ENCODE peak calls at places on chromosomes 2 and 18, in eight cellular contexts. One of them, this sample, is unnamed.
A peak's percentile ranks its signal among the peaks of the same experiment; 100 is the strongest.

GRCh38 chr2:20186078-20186854 is 38.7 kb downstream of the SDC1 start:
- DNase-seq in fibroblast of pulmonary artery: no peak
- DNase-seq in activated T-helper 9 cell treated with anti-CD3 and anti-CD28 coated beads, Interleukin-2, amount 50 U/mL, for 16 hours: no peak
- DNase-seq in foreskin fibroblast: peak; percentile 37
- DNase-seq in EL: peak; percentile 41
- DNase-seq in ACHN: peak; percentile 94
- DNase-seq in ovary: no peak
- DNase-seq in AG08396: no peak
- DNase-seq in this sample: no peak

GRCh38 chr2:202718614-202719013 is 83.8 kb downstream of the FAM117B start:
- DNase-seq in ACHN: peak; percentile 86
- DNase-seq in AG08396: peak; percentile 45
- DNase-seq in activated T-helper 9 cell treated with anti-CD3 and anti-CD28 coated beads, Interleukin-2, amount 50 U/mL, for 16 hours: no peak
- DNase-seq in fibroblast of pulmonary artery: peak; percentile 28
- DNase-seq in ovary: no peak
- DNase-seq in foreskin fibroblast: peak; percentile 60
- DNase-seq in EL: peak; percentile 84
- DNase-seq in this sample: no peak

GRCh38 chr18:60865801-60866200 is 467.4 kb upstream of the CDH20 start:
- DNase-seq in fibroblast of pulmonary artery: peak; percentile 2
- DNase-seq in ovary: no peak
- DNase-seq in ACHN: no peak
- DNase-seq in AG08396: no peak
- DNase-seq in foreskin fibroblast: no peak
- DNase-seq in activated T-helper 9 cell treated with anti-CD3 and anti-CD28 coated beads, Interleukin-2, amount 50 U/mL, for 16 hours: no peak
- DNase-seq in EL: no peak
- DNase-seq in this sample: no peak

GRCh38 chr2:201879986-201880385 is 73.6 kb downstream of the CDK15 start:
- DNase-seq in ACHN: no peak
- DNase-seq in EL: peak; percentile 5
- DNase-seq in foreskin fibroblast: peak; percentile 34
- DNase-seq in fibroblast of pulmonary artery: no peak
- DNase-seq in AG08396: no peak
- DNase-seq in ovary: no peak
- DNase-seq in activated T-helper 9 cell treated with anti-CD3 and anti-CD28 coated beads, Interleukin-2, amount 50 U/mL, for 16 hours: no peak
- DNase-seq in this sample: no peak

GRCh38 chr2:164438490-164439205 is 182.6 kb downstream of the GRB14 start:
- DNase-seq in ovary: no peak
- DNase-seq in foreskin fibroblast: no peak
- DNase-seq in AG08396: no peak
- DNase-seq in activated T-helper 9 cell treated with anti-CD3 and anti-CD28 coated beads, Interleukin-2, amount 50 U/mL, for 16 hours: no peak
- DNase-seq in fibroblast of pulmonary artery: no peak
- DNase-seq in ACHN: no peak
- DNase-seq in EL: no peak
- DNase-seq in this sample: no peak

GRCh38 chr2:160469164-160469563 is 24.4 kb downstream of the RBMS1 start:
- DNase-seq in EL: no peak
- DNase-seq in ovary: no peak
- DNase-seq in AG08396: no peak
- DNase-seq in activated T-helper 9 cell treated with anti-CD3 and anti-CD28 coated beads, Interleukin-2, amount 50 U/mL, for 16 hours: no peak
- DNase-seq in fibroblast of pulmonary artery: no peak
- DNase-seq in ACHN: no peak
- DNase-seq in foreskin fibroblast: no peak
- DNase-seq in this sample: no peak

GRCh38 chr2:148927010-148927409 is 52.0 kb downstream of the KIF5C start:
- DNase-seq in ACHN: no peak
- DNase-seq in AG08396: no peak
- DNase-seq in EL: no peak
- DNase-seq in foreskin fibroblast: no peak
- DNase-seq in ovary: no peak
- DNase-seq in activated T-helper 9 cell treated with anti-CD3 and anti-CD28 coated beads, Interleukin-2, amount 50 U/mL, for 16 hours: peak; percentile 2
- DNase-seq in fibroblast of pulmonary artery: no peak
- DNase-seq in this sample: peak; percentile 1

GRCh38 chr2:46356993-46357392 is 59.8 kb downstream of the EPAS1 start:
- DNase-seq in foreskin fibroblast: no peak
- DNase-seq in ACHN: no peak
- DNase-seq in AG08396: no peak
- DNase-seq in fibroblast of pulmonary artery: no peak
- DNase-seq in activated T-helper 9 cell treated with anti-CD3 and anti-CD28 coated beads, Interleukin-2, amount 50 U/mL, for 16 hours: no peak
- DNase-seq in ovary: no peak
- DNase-seq in EL: no peak
- DNase-seq in this sample: no peak

GRCh38 chr2:209817818-209818420 is 46.3 kb downstream of the UNC80 start:
- DNase-seq in fibroblast of pulmonary artery: no peak
- DNase-seq in EL: no peak
- DNase-seq in ACHN: no peak
- DNase-seq in AG08396: no peak
- DNase-seq in activated T-helper 9 cell treated with anti-CD3 and anti-CD28 coated beads, Interleukin-2, amount 50 U/mL, for 16 hours: no peak
- DNase-seq in foreskin fibroblast: no peak
- DNase-seq in ovary: no peak
- DNase-seq in this sample: no peak

GRCh38 chr2:233456934-233457333 is 102.6 kb downstream of the DGKD start:
- DNase-seq in ovary: no peak
- DNase-seq in foreskin fibroblast: no peak
- DNase-seq in fibroblast of pulmonary artery: no peak
- DNase-seq in EL: no peak
- DNase-seq in activated T-helper 9 cell treated with anti-CD3 and anti-CD28 coated beads, Interleukin-2, amount 50 U/mL, for 16 hours: no peak
- DNase-seq in AG08396: no peak
- DNase-seq in ACHN: no peak
- DNase-seq in this sample: no peak

GRCh38 chr2:18065264-18065663 is 186.8 kb downstream of the KCNS3 start:
- DNase-seq in AG08396: no peak
- DNase-seq in ovary: no peak
- DNase-seq in ACHN: no peak
- DNase-seq in activated T-helper 9 cell treated with anti-CD3 and anti-CD28 coated beads, Interleukin-2, amount 50 U/mL, for 16 hours: no peak
- DNase-seq in EL: no peak
- DNase-seq in fibroblast of pulmonary artery: no peak
- DNase-seq in foreskin fibroblast: no peak
- DNase-seq in this sample: no peak

GRCh38 chr2:170568511-170568910 is 146.6 kb upstream of the SP5 start:
- DNase-seq in AG08396: no peak
- DNase-seq in EL: no peak
- DNase-seq in activated T-helper 9 cell treated with anti-CD3 and anti-CD28 coated beads, Interleukin-2, amount 50 U/mL, for 16 hours: no peak
- DNase-seq in fibroblast of pulmonary artery: no peak
- DNase-seq in foreskin fibroblast: no peak
- DNase-seq in ACHN: no peak
- DNase-seq in ovary: no peak
- DNase-seq in this sample: no peak

GRCh38 chr2:172440795-172441194 is 13.4 kb downstream of the ITGA6 start:
- DNase-seq in ovary: no peak
- DNase-seq in foreskin fibroblast: no peak
- DNase-seq in EL: no peak
- DNase-seq in AG08396: no peak
- DNase-seq in activated T-helper 9 cell treated with anti-CD3 and anti-CD28 coated beads, Interleukin-2, amount 50 U/mL, for 16 hours: no peak
- DNase-seq in ACHN: peak; percentile 80
- DNase-seq in fibroblast of pulmonary artery: no peak
- DNase-seq in this sample: no peak

GRCh38 chr2:46394649-46395510 is 84.5 kb upstream of the TMEM247 start:
- DNase-seq in ovary: no peak
- DNase-seq in EL: no peak
- DNase-seq in fibroblast of pulmonary artery: no peak
- DNase-seq in activated T-helper 9 cell treated with anti-CD3 and anti-CD28 coated beads, Interleukin-2, amount 50 U/mL, for 16 hours: no peak
- DNase-seq in AG08396: no peak
- DNase-seq in foreskin fibroblast: no peak
- DNase-seq in ACHN: no peak
- DNase-seq in this sample: no peak

GRCh38 chr2:21627938-21628337 is 504.2 kb downstream of the TDRD15 start:
- DNase-seq in foreskin fibroblast: no peak
- DNase-seq in activated T-helper 9 cell treated with anti-CD3 and anti-CD28 coated beads, Interleukin-2, amount 50 U/mL, for 16 hours: no peak
- DNase-seq in EL: peak; percentile 44
- DNase-seq in ovary: no peak
- DNase-seq in ACHN: no peak
- DNase-seq in fibroblast of pulmonary artery: no peak
- DNase-seq in AG08396: no peak
- DNase-seq in this sample: no peak

GRCh38 chr2:226705133-226705886 is 94.3 kb downstream of the IRS1 start:
- DNase-seq in fibroblast of pulmonary artery: no peak
- DNase-seq in ovary: no peak
- DNase-seq in AG08396: no peak
- DNase-seq in EL: no peak
- DNase-seq in foreskin fibroblast: no peak
- DNase-seq in activated T-helper 9 cell treated with anti-CD3 and anti-CD28 coated beads, Interleukin-2, amount 50 U/mL, for 16 hours: no peak
- DNase-seq in ACHN: no peak
- DNase-seq in this sample: no peak

GRCh38 chr2:72128843-72129227 is 18.8 kb downstream of the CYP26B1 start:
- DNase-seq in fibroblast of pulmonary artery: no peak
- DNase-seq in ACHN: no peak
- DNase-seq in ovary: no peak
- DNase-seq in foreskin fibroblast: no peak
- DNase-seq in AG08396: no peak
- DNase-seq in EL: no peak
- DNase-seq in activated T-helper 9 cell treated with anti-CD3 and anti-CD28 coated beads, Interleukin-2, amount 50 U/mL, for 16 hours: no peak
- DNase-seq in this sample: no peak

GRCh38 chr2:25168256-25169072 is at the start of gene POMC:
- DNase-seq in activated T-helper 9 cell treated with anti-CD3 and anti-CD28 coated beads, Interleukin-2, amount 50 U/mL, for 16 hours: peak; percentile 5
- DNase-seq in foreskin fibroblast: peak; percentile 61
- DNase-seq in EL: peak; percentile 30
- DNase-seq in fibroblast of pulmonary artery: peak; percentile 30
- DNase-seq in AG08396: peak; percentile 39
- DNase-seq in ACHN: peak; percentile 9
- DNase-seq in ovary: no peak
- DNase-seq in this sample: peak; percentile 5

GRCh38 chr18:49756671-49757362 is 56.5 kb downstream of the ACAA2 start:
- DNase-seq in fibroblast of pulmonary artery: no peak
- DNase-seq in activated T-helper 9 cell treated with anti-CD3 and anti-CD28 coated beads, Interleukin-2, amount 50 U/mL, for 16 hours: no peak
- DNase-seq in foreskin fibroblast: no peak
- DNase-seq in ovary: no peak
- DNase-seq in ACHN: no peak
- DNase-seq in EL: no peak
- DNase-seq in AG08396: no peak
- DNase-seq in this sample: no peak

This sample was measured in activated T-helper 1 cell treated with Interleukin-2 at 50 U/mL for 16 hours.